ENCODE peak calls at places on chromosomes 1 and 21, in five cellular contexts. A, W, S, L and B are unnamed samples.

GRCh38 chr1:169259816-169260215 is 107.8 kb downstream of the NME7 start:
- DNase-seq in A (no peak), W (no peak), S (no peak), L (no peak), B (no peak)

GRCh38 chr1:184300446-184300845 is 86.4 kb upstream of the C1orf21 start:
- DNase-seq in A (peak; percentile 56), W (no peak), S (no peak), L (no peak), B (no peak)

GRCh38 chr1:161954050-161954449 is 69.6 kb downstream of the OLFML2B start:
- DNase-seq in A (peak; percentile 8), W (no peak), S (no peak), L (no peak), B (no peak)

GRCh38 chr1:88462481-88463261 is 221.4 kb upstream of the PKN2 start:
- DNase-seq in A (peak; percentile 28), W (no peak), S (no peak), L (peak; percentile 12), B (no peak)

GRCh38 chr1:28104866-28105467 is 16.6 kb upstream of the EYA3 start:
- DNase-seq in A (peak; percentile 75), W (no peak), S (no peak), L (peak; percentile 79), B (no peak)

GRCh38 chr1:63797056-63797726 is 23.4 kb downstream of the ROR1 start:
- DNase-seq in A (no peak), W (no peak), S (no peak), L (no peak), B (no peak)

GRCh38 chr1:199218065-199218464 is 579.2 kb downstream of the PTPRC start:
- DNase-seq in A (no peak), W (no peak), S (no peak), L (no peak), B (no peak)

GRCh38 chr1:214990619-214991018 is 91.9 kb upstream of the KCNK2 start:
- DNase-seq in A (peak; percentile 95), W (no peak), S (no peak), L (no peak), B (no peak)

GRCh38 chr1:225454733-225455132 is 26.9 kb upstream of the LBR start:
- DNase-seq in A (peak; percentile 74), W (peak; percentile 82), S (no peak), L (no peak), B (no peak)

GRCh38 chr1:154769193-154769895 is 100.7 kb downstream of the KCNN3 start:
- DNase-seq in A (no peak), W (no peak), S (no peak), L (no peak), B (no peak)

GRCh38 chr1:35555212-35555584 is 2.0 kb downstream of the KIAA0319L start:
- DNase-seq in A (no peak), W (no peak), S (no peak), L (no peak), B (no peak)

GRCh38 chr1:44707959-44708831 is 22.8 kb downstream of the RNU5D-1 start:
- DNase-seq in A (peak; percentile 76), W (peak; percentile 30), S (no peak), L (peak; percentile 39), B (no peak)

GRCh38 chr21:39663742-39664492 is 51.2 kb downstream of the B3GALT5 start:
- DNase-seq in A (no peak), W (no peak), S (no peak), L (no peak), B (no peak)

GRCh38 chr1:100868364-100868995 is 26.2 kb downstream of the EXTL2 start:
- DNase-seq in A (peak; percentile 80), W (no peak), S (peak; percentile 33), L (no peak), B (no peak)

GRCh38 chr1:170881268-170882265 is 53.8 kb upstream of the MROH9 start:
- DNase-seq in A (peak; percentile 79), W (no peak), S (no peak), L (no peak), B (no peak)

GRCh38 chr1:78370356-78370755 is 120.4 kb upstream of the PTGFR start:
- DNase-seq in A (peak; percentile 85), W (no peak), S (no peak), L (no peak), B (no peak)

GRCh38 chr1:85330206-85330605 is 53.8 kb upstream of the BCL10 start:
- DNase-seq in A (peak; percentile 86), W (no peak), S (no peak), L (no peak), B (no peak)

GRCh38 chr1:172496678-172497077 is 36.3 kb upstream of the SUCO start:
- DNase-seq in A (no peak), W (no peak), S (no peak), L (no peak), B (no peak)

GRCh38 chr1:204116539-204116938 is 35.3 kb downstream of the ETNK2 start:
- DNase-seq in A (no peak), W (no peak), S (no peak), L (no peak), B (no peak)

GRCh38 chr21:34345892-34346291 is 17.9 kb upstream of the KCNE2 start:
- DNase-seq in A (peak; percentile 71), W (no peak), S (no peak), L (peak; percentile 41), B (no peak)

GRCh38 chr1:19310720-19311502 is 1.0 kb downstream of the AKR7A2 start:
- DNase-seq in A (peak; percentile 30), W (no peak), S (no peak), L (no peak), B (no peak)

GRCh38 chr1:54979327-54979891 is 1.0 kb upstream of the TMEM61 start:
- DNase-seq in A (no peak), W (no peak), S (no peak), L (no peak), B (no peak)

GRCh38 chr1:212752256-212752933 is 39.2 kb downstream of the NSL1 start:
- DNase-seq in A (peak; percentile 50), W (no peak), S (no peak), L (no peak), B (no peak)

GRCh38 chr1:83839566-83840173 is 159.3 kb downstream of the TTLL7 start:
- DNase-seq in A (peak; percentile 48), W (no peak), S (no peak), L (no peak), B (no peak)